ENCODE peak calls at places on chromosomes 1 and 21, in eight cellular contexts. M, V, U, C, T, J, D and Z are unnamed samples.

GRCh38 chr1:100583827-100584226 is 45.9 kb downstream of the GPR88 start:
- DNase-seq in M (no peak), V (no peak), U (no peak), C (no peak), T (no peak), J (no peak), D (no peak), Z (no peak)

GRCh38 chr1:22039594-22040347 is 12.7 kb upstream of the CDC42 start:
- DNase-seq in M (peak), V (peak), U (peak), C (peak), T (peak), J (no peak), D (peak), Z (peak)

GRCh38 chr1:53147171-53147570 is 4.7 kb upstream of the SLC1A7 start:
- DNase-seq in M (no peak), V (no peak), U (no peak), C (no peak), T (no peak), J (no peak), D (no peak), Z (no peak)

GRCh38 chr21:21682172-21682571 is 684.0 kb downstream of the NCAM2 start:
- DNase-seq in M (no peak), V (no peak), U (no peak), C (no peak), T (no peak), J (no peak), D (peak), Z (peak)

GRCh38 chr1:220700591-220701179 is 10.5 kb downstream of the C1orf115 start:
- DNase-seq in M (no peak), V (no peak), U (no peak), C (no peak), T (no peak), J (no peak), D (no peak), Z (no peak)

GRCh38 chr1:40017951-40018575 is 22.5 kb upstream of the CAP1 start:
- DNase-seq in M (no peak), V (no peak), U (no peak), C (peak), T (no peak), J (no peak), D (no peak), Z (no peak)

GRCh38 chr1:41483960-41484844 is at the start of gene EDN2:
- DNase-seq in M (peak), V (peak), U (peak), C (no peak), T (peak), J (no peak), D (no peak), Z (no peak)

GRCh38 chr1:39896909-39897685 is 4.6 kb downstream of the MYCL start:
- DNase-seq in M (no peak), V (no peak), U (no peak), C (no peak), T (no peak), J (no peak), D (peak), Z (no peak)

GRCh38 chr1:197127513-197127912 is 19.0 kb downstream of the ASPM start:
- DNase-seq in M (no peak), V (no peak), U (no peak), C (no peak), T (no peak), J (no peak), D (peak), Z (no peak)

GRCh38 chr1:154176341-154176740 is 15.6 kb downstream of the TPM3 start:
- DNase-seq in M (no peak), V (no peak), U (no peak), C (no peak), T (no peak), J (peak), D (peak), Z (no peak)

GRCh38 chr1:169091480-169091941 is 15.0 kb upstream of the ATP1B1 start:
- DNase-seq in M (no peak), V (no peak), U (no peak), C (peak), T (no peak), J (no peak), D (peak), Z (no peak)

GRCh38 chr1:100719490-100719889 is at the start of gene VCAM1:
- DNase-seq in M (no peak), V (no peak), U (no peak), C (peak), T (no peak), J (no peak), D (no peak), Z (no peak)

GRCh38 chr1:61591316-61591715 is 133.6 kb downstream of the TM2D1 start:
- DNase-seq in M (no peak), V (no peak), U (peak), C (no peak), T (no peak), J (no peak), D (peak), Z (no peak)

GRCh38 chr1:11550664-11551283 is 71.8 kb downstream of the DISP3 start:
- DNase-seq in M (no peak), V (peak), U (no peak), C (peak), T (peak), J (no peak), D (peak), Z (peak)

GRCh38 chr1:204991342-204991844 is 51.6 kb upstream of the CNTN2 start:
- DNase-seq in M (no peak), V (no peak), U (no peak), C (peak), T (no peak), J (no peak), D (no peak), Z (no peak)

GRCh38 chr21:35818597-35818996 is 241.7 kb downstream of the SETD4 start:
- DNase-seq in M (no peak), V (no peak), U (no peak), C (peak), T (no peak), J (no peak), D (no peak), Z (no peak)

GRCh38 chr1:54376085-54377039 is 29.8 kb downstream of the SSBP3 start:
- DNase-seq in M (no peak), V (no peak), U (no peak), C (peak), T (no peak), J (no peak), D (no peak), Z (no peak)

GRCh38 chr1:37808369-37809319 is 636 bp upstream of the YRDC start:
- DNase-seq in M (peak), V (peak), U (peak), C (no peak), T (peak), J (peak), D (peak), Z (peak)

GRCh38 chr1:200883118-200883517 is 10.3 kb downstream of the GPR25 start:
- DNase-seq in M (no peak), V (no peak), U (no peak), C (no peak), T (peak), J (no peak), D (no peak), Z (no peak)

GRCh38 chr21:37915941-37916794 is at the start of gene KCNJ6:
- DNase-seq in M (peak), V (peak), U (peak), C (no peak), T (peak), J (no peak), D (peak), Z (no peak)

GRCh38 chr21:32572574-32573420 is 12.5 kb downstream of the TCP10L start:
- DNase-seq in M (no peak), V (peak), U (no peak), C (no peak), T (peak), J (no peak), D (no peak), Z (no peak)

GRCh38 chr1:204685236-204686006 is at the start of gene LRRN2:
- DNase-seq in M (no peak), V (peak), U (no peak), C (no peak), T (no peak), J (peak), D (no peak), Z (no peak)

GRCh38 chr1:27872059-27872801 is at the start of gene THEMIS2:
- DNase-seq in M (peak), V (peak), U (peak), C (peak), T (peak), J (peak), D (peak), Z (no peak)

GRCh38 chr21:36207577-36208320 is 51.1 kb downstream of the DOP1B start:
- DNase-seq in M (no peak), V (no peak), U (no peak), C (peak), T (no peak), J (no peak), D (peak), Z (no peak)

GRCh38 chr1:30617161-30617560 is 106.2 kb downstream of the MATN1 start:
- DNase-seq in M (no peak), V (no peak), U (no peak), C (no peak), T (peak), J (peak), D (no peak), Z (no peak)

DNA sequence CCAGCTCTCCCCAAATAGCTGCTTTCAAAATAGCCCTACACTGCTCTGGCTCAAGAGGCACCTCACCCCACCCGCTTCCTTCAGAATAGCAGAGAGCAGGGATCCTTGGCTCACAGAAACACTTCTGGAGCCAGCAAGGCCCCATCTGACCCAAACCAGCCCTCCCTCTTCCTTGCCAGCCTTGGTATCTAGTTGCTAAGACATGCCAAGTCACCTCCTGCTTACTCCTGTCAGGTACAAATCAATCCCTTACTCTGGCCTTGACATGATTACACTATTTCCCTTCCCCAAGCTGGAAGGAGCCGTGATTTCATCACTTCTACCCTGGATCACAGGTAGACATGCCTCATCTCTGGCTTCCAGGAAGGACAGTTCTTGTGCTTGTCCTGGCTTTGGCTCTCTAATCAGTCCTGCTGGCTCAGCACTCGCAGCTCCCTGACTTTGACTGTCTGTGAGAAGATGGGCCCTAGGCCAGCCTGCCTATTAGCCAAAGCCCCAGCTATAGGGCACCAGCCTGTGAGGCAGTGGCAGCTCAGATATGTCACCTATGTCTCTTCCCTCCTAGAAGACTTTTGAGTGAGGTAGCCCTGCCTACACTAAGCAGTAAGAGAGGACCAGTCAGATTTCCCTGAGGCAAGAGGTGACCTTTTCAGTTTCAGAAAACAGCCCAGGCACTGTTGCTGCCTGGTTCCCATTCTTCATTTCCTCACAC is 8.9 kb upstream of the MUTYH start:
- DNase-seq in M (no peak), V (no peak), U (no peak), C (no peak), T (no peak), J (no peak), D (no peak), Z (no peak)
- H3K4me3 ChIP-seq in M (no peak), V (no peak), U (no peak), C (no peak), T (no peak), J (no peak), D (no peak), Z (no peak)

GRCh38 chr1:199868777-199869176 is 158.7 kb upstream of the NR5A2 start:
- DNase-seq in M (no peak), V (no peak), U (no peak), C (no peak), T (no peak), J (no peak), D (no peak), Z (no peak)

GRCh38 chr1:199867601-199868000 is 159.9 kb upstream of the NR5A2 start:
- DNase-seq in M (no peak), V (no peak), U (no peak), C (no peak), T (no peak), J (no peak), D (no peak), Z (no peak)

GRCh38 chr1:199861020-199861795 is 166.3 kb upstream of the NR5A2 start:
- DNase-seq in M (no peak), V (no peak), U (no peak), C (no peak), T (no peak), J (no peak), D (peak), Z (no peak)

GRCh38 chr1:199862047-199862446 is 165.5 kb upstream of the NR5A2 start:
- DNase-seq in M (no peak), V (no peak), U (no peak), C (no peak), T (no peak), J (no peak), D (no peak), Z (no peak)

DNA sequence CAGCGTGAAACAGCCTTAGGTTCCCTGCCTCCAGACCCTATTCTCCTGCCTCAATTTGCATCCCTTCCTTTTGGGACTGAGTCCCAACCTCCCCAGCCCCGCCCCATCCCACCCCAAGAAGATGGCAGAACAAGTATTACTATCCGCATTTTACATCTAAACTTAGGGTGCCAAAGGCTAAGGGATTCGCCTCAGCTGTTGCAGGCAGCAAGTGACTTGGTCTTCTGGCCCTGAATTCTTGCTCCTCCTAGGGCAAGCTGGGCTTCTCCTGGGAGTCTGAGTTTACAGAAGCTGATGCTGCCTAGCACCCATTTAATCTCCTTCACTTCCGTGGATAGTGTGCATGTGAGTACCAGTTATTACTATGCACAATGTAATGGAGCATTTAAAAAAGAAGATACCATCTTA is 161.3 kb upstream of the NR5A2 start:
- DNase-seq in M (no peak), V (no peak), U (no peak), C (no peak), T (no peak), J (no peak), D (no peak), Z (no peak)
- H3K4me3 ChIP-seq in M (no peak), V (peak), U (no peak), C (no peak), T (no peak), J (no peak), D (no peak), Z (no peak)

GRCh38 chr21:41926068-41926806 is 27.6 kb downstream of the C2CD2 start:
- DNase-seq in M (no peak), V (no peak), U (no peak), C (peak), T (peak), J (no peak), D (peak), Z (no peak)

GRCh38 chr21:41928621-41929220 is 25.1 kb downstream of the C2CD2 start:
- DNase-seq in M (no peak), V (no peak), U (no peak), C (peak), T (no peak), J (no peak), D (no peak), Z (no peak)

GRCh38 chr21:41924355-41924754 is 29.5 kb downstream of the C2CD2 start:
- DNase-seq in M (no peak), V (no peak), U (no peak), C (no peak), T (no peak), J (no peak), D (peak), Z (no peak)

GRCh38 chr21:41927727-41928409 is 25.9 kb downstream of the C2CD2 start:
- DNase-seq in M (no peak), V (no peak), U (no peak), C (peak), T (no peak), J (no peak), D (no peak), Z (no peak)

GRCh38 chr21:41926807-41927171 is 27.0 kb downstream of the C2CD2 start:
- DNase-seq in M (no peak), V (no peak), U (no peak), C (no peak), T (no peak), J (no peak), D (no peak), Z (no peak)
- H3K4me3 ChIP-seq in M (peak), V (peak), U (no peak), C (peak), T (no peak), J (peak), D (peak), Z (no peak)

DNA sequence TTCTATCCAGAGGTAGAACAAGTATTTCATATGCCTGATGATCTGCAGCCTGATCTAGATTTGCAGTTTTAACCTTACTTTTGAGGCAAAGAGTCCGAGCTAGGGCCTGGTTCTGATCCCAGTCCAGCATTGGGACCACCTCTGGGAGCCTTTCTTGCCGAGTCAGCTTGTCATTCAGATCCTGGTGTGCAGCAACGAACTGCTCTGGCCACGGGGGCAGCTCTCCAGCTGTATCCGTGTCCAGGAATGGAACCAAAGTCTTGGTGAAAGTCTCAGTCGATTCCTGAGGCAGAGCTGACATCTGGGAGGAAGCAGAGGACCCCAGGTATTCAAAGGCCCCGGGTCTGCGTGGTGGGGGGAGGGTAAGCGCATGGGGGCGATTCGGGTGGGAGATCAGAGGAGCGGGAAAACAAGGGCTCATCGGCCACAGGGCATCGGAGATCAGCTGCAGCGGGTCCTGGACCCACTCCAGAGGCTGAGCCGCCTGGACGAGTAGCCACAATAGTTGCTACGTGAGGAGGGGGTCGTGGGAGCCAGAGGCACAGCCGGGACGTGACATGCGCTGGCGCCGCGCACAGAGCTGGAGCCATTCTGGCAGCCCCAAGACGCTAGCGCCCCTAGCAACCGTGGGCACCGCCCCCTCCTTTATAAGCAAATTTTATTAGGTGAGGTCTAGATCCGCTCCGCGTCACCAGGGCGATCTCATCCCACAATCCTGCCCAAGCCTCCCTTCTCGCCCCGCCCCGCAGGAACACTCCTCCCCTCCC is 32.4 kb upstream of the BSDC1 start:
- DNase-seq in M (no peak), V (peak), U (peak), C (no peak), T (no peak), J (no peak), D (no peak), Z (no peak)
- H3K4me3 ChIP-seq in M (peak), V (peak), U (no peak), C (no peak), T (peak), J (no peak), D (no peak), Z (peak)

GRCh38 chr1:20551945-20552727 is at the start of gene FAM43B:
- DNase-seq in M (peak), V (peak), U (peak), C (peak), T (no peak), J (no peak), D (no peak), Z (no peak)
- H3K4me3 ChIP-seq in M (peak), V (peak), U (no peak), C (no peak), T (peak), J (peak), D (peak), Z (peak)

GRCh38 chr1:5494518-5494917 is 497.7 kb downstream of the NPHP4 start:
- DNase-seq in M (no peak), V (no peak), U (no peak), C (no peak), T (no peak), J (no peak), D (no peak), Z (no peak)

GRCh38 chr1:5497471-5497870 is 494.8 kb downstream of the NPHP4 start:
- DNase-seq in M (peak), V (no peak), U (peak), C (no peak), T (no peak), J (no peak), D (no peak), Z (no peak)

GRCh38 chr1:5493708-5494390 is 498.4 kb downstream of the NPHP4 start:
- DNase-seq in M (no peak), V (no peak), U (peak), C (no peak), T (no peak), J (no peak), D (no peak), Z (no peak)

GRCh38 chr1:5492861-5493260 is 499.4 kb downstream of the NPHP4 start:
- DNase-seq in M (no peak), V (no peak), U (peak), C (no peak), T (no peak), J (no peak), D (no peak), Z (no peak)

DNA sequence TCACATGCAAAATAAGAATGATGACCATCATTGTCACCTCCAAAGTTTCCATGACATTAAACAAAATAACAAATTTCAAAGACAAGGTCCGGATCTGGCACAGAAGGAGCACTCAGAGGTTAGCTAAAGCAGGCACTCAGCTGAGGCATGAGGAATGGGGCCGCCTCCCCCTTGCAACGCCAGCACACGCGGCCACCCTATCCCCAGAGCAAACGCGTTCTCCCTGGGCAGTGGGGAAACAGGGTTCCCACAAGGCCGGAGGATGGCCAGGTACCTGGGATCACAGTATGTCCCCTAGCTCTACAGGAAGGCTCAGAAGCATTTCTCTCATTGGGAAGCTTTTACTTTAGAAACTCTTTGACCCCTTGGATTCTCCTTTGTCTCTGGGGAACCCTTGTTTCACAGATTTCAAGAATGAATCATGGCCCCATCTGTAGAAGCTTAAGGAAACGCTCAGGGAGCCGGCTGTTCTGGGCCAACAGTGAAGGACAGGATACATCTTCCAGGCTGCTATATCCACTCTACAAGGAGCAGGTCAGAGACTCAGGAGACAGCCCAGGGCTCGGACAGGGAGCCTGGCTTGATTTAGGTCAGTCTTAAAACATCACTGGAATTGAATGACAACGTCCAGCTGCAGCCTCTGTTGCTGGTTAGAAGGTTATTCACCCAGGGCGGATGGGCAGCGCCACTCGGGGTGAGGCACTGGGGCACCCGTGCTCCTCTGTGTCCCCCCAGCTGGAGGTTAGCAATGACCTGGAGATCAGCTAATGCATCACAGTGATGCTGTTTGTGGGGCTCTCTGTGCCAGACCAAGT is 496.4 kb downstream of the NPHP4 start:
- DNase-seq in M (peak), V (no peak), U (peak), C (no peak), T (no peak), J (no peak), D (no peak), Z (no peak)
- H3K4me3 ChIP-seq in M (no peak), V (no peak), U (no peak), C (no peak), T (no peak), J (no peak), D (no peak), Z (no peak)

GRCh38 chr1:85202864-85203255 is 2.0 kb upstream of the SYDE2 start:
- DNase-seq in M (no peak), V (no peak), U (no peak), C (no peak), T (no peak), J (no peak), D (no peak), Z (no peak)
- H3K4me3 ChIP-seq in M (peak), V (no peak), U (no peak), C (no peak), T (no peak), J (no peak), D (no peak), Z (no peak)